ENCODE peak calls at places on chromosomes 2 and 18, in five cellular contexts. J, O, S, A and Y are unnamed samples.

GRCh38 chr18:68431111-68431921 is 283.6 kb downstream of the TMX3 start:
- DNase-seq in J (no peak), O (no peak), S (no peak), A (no peak), Y (no peak)

GRCh38 chr2:109623923-109624322 is 9.8 kb downstream of the SOWAHC start:
- DNase-seq in J (no peak), O (no peak), S (no peak), A (no peak), Y (no peak)

GRCh38 chr2:86037141-86037794 is 68.4 kb downstream of the POLR1A start:
- DNase-seq in J (no peak), O (no peak), S (peak; percentile 97), A (peak; percentile 11), Y (peak; percentile 32)

GRCh38 chr2:241935314-241935713 is 65.8 kb downstream of the RTP5 start:
- DNase-seq in J (no peak), O (no peak), S (peak; percentile 22), A (no peak), Y (no peak)

GRCh38 chr18:22705328-22705727 is 227.8 kb upstream of the RBBP8 start:
- DNase-seq in J (no peak), O (no peak), S (peak; percentile 70), A (no peak), Y (no peak)

GRCh38 chr2:43343573-43344304 is 117.3 kb upstream of the ZFP36L2 start:
- DNase-seq in J (no peak), O (no peak), S (peak; percentile 98), A (no peak), Y (no peak)

GRCh38 chr18:48133675-48134251 is 203.3 kb upstream of the SMAD2 start:
- DNase-seq in J (peak; percentile 74), O (no peak), S (no peak), A (no peak), Y (no peak)

GRCh38 chr2:27117995-27118524 is 868 bp downstream of the CGREF1 start:
- DNase-seq in J (no peak), O (no peak), S (no peak), A (no peak), Y (no peak)

GRCh38 chr2:237732790-237733349 is 65.7 kb upstream of the RBM44 start:
- DNase-seq in J (no peak), O (no peak), S (no peak), A (no peak), Y (no peak)

GRCh38 chr18:2958819-2959298 is 54.1 kb downstream of the LPIN2 start:
- DNase-seq in J (no peak), O (no peak), S (peak; percentile 82), A (no peak), Y (no peak)